ENCODE peak calls at places on chromosomes 11 and 22, in five cellular contexts. One of them, this sample, is unnamed.

GRCh38 chr22:46473896-46474557 is 63.4 kb downstream of the CELSR1 start:
- DNase-seq in B cell: no peak
- DNase-seq in MV-4-11: no peak
- DNase-seq in activated T-cell treated with anti-CD3 and anti-CD28 coated beads, Interleukin-2, amount 50 U/mL, for 72 hours: no peak
- DNase-seq in NCI-H1436: no peak
- DNase-seq in this sample: no peak

GRCh38 chr11:104830080-104830479 is 68.2 kb downstream of the CASP12 start:
- DNase-seq in B cell: no peak
- DNase-seq in MV-4-11: no peak
- DNase-seq in activated T-cell treated with anti-CD3 and anti-CD28 coated beads, Interleukin-2, amount 50 U/mL, for 72 hours: no peak
- DNase-seq in NCI-H1436: no peak
- DNase-seq in this sample: no peak

GRCh38 chr11:926341-926916 is 759 bp downstream of the AP2A2 start:
- DNase-seq in B cell: no peak
- DNase-seq in MV-4-11: no peak
- DNase-seq in activated T-cell treated with anti-CD3 and anti-CD28 coated beads, Interleukin-2, amount 50 U/mL, for 72 hours: no peak
- DNase-seq in NCI-H1436: no peak
- DNase-seq in this sample: no peak

GRCh38 chr11:27672836-27673464 is 27.3 kb downstream of the BDNF start:
- DNase-seq in B cell: no peak
- DNase-seq in MV-4-11: no peak
- DNase-seq in activated T-cell treated with anti-CD3 and anti-CD28 coated beads, Interleukin-2, amount 50 U/mL, for 72 hours: no peak
- DNase-seq in NCI-H1436: peak
- DNase-seq in this sample: no peak

GRCh38 chr11:75352417-75353206 is 1.2 kb upstream of the ARRB1 start:
- DNase-seq in B cell: no peak
- DNase-seq in MV-4-11: peak
- DNase-seq in activated T-cell treated with anti-CD3 and anti-CD28 coated beads, Interleukin-2, amount 50 U/mL, for 72 hours: peak
- DNase-seq in NCI-H1436: no peak
- DNase-seq in this sample: peak

GRCh38 chr11:13463779-13464290 is 813 bp upstream of the BTBD10 start:
- DNase-seq in B cell: no peak
- DNase-seq in MV-4-11: peak
- DNase-seq in activated T-cell treated with anti-CD3 and anti-CD28 coated beads, Interleukin-2, amount 50 U/mL, for 72 hours: no peak
- DNase-seq in NCI-H1436: no peak
- DNase-seq in this sample: no peak

GRCh38 chr22:33515733-33516297 is 404.5 kb downstream of the LARGE1 start:
- DNase-seq in B cell: no peak
- DNase-seq in MV-4-11: no peak
- DNase-seq in activated T-cell treated with anti-CD3 and anti-CD28 coated beads, Interleukin-2, amount 50 U/mL, for 72 hours: no peak
- DNase-seq in NCI-H1436: no peak
- DNase-seq in this sample: peak

GRCh38 chr11:17063171-17064002 is 14.1 kb downstream of the RPS13 start:
- DNase-seq in B cell: peak
- DNase-seq in MV-4-11: peak
- DNase-seq in activated T-cell treated with anti-CD3 and anti-CD28 coated beads, Interleukin-2, amount 50 U/mL, for 72 hours: peak
- DNase-seq in NCI-H1436: peak
- DNase-seq in this sample: no peak

GRCh38 chr11:1233351-1234053 is 10.6 kb downstream of the MUC5B start:
- DNase-seq in B cell: no peak
- DNase-seq in MV-4-11: no peak
- DNase-seq in activated T-cell treated with anti-CD3 and anti-CD28 coated beads, Interleukin-2, amount 50 U/mL, for 72 hours: no peak
- DNase-seq in NCI-H1436: no peak
- DNase-seq in this sample: no peak

GRCh38 chr11:78109011-78109685 is 29.5 kb upstream of the NDUFC2 start:
- DNase-seq in B cell: no peak
- DNase-seq in MV-4-11: peak
- DNase-seq in activated T-cell treated with anti-CD3 and anti-CD28 coated beads, Interleukin-2, amount 50 U/mL, for 72 hours: no peak
- DNase-seq in NCI-H1436: no peak
- DNase-seq in this sample: no peak

GRCh38 chr11:22337571-22338464 is at the start of gene SLC17A6:
- DNase-seq in B cell: no peak
- DNase-seq in MV-4-11: peak
- DNase-seq in activated T-cell treated with anti-CD3 and anti-CD28 coated beads, Interleukin-2, amount 50 U/mL, for 72 hours: peak
- DNase-seq in NCI-H1436: no peak
- DNase-seq in this sample: no peak

GRCh38 chr11:3622521-3622920 is 19.3 kb downstream of the ART5 start:
- DNase-seq in B cell: no peak
- DNase-seq in MV-4-11: no peak
- DNase-seq in activated T-cell treated with anti-CD3 and anti-CD28 coated beads, Interleukin-2, amount 50 U/mL, for 72 hours: no peak
- DNase-seq in NCI-H1436: no peak
- DNase-seq in this sample: no peak

GRCh38 chr11:12171921-12172320 is 61.5 kb downstream of the MICAL2 start:
- DNase-seq in B cell: no peak
- DNase-seq in MV-4-11: no peak
- DNase-seq in activated T-cell treated with anti-CD3 and anti-CD28 coated beads, Interleukin-2, amount 50 U/mL, for 72 hours: no peak
- DNase-seq in NCI-H1436: no peak
- DNase-seq in this sample: no peak

GRCh38 chr11:9095421-9095820 is 4.0 kb upstream of the SCUBE2 start:
- DNase-seq in B cell: no peak
- DNase-seq in MV-4-11: no peak
- DNase-seq in activated T-cell treated with anti-CD3 and anti-CD28 coated beads, Interleukin-2, amount 50 U/mL, for 72 hours: peak
- DNase-seq in NCI-H1436: no peak
- DNase-seq in this sample: no peak

GRCh38 chr11:122253541-122254317 is 137.7 kb upstream of the BLID start:
- DNase-seq in B cell: no peak
- DNase-seq in MV-4-11: peak
- DNase-seq in activated T-cell treated with anti-CD3 and anti-CD28 coated beads, Interleukin-2, amount 50 U/mL, for 72 hours: no peak
- DNase-seq in NCI-H1436: no peak
- DNase-seq in this sample: no peak

GRCh38 chr22:40361100-40361499 is 9.3 kb upstream of the SGSM3 start:
- DNase-seq in B cell: no peak
- DNase-seq in MV-4-11: no peak
- DNase-seq in activated T-cell treated with anti-CD3 and anti-CD28 coated beads, Interleukin-2, amount 50 U/mL, for 72 hours: no peak
- DNase-seq in NCI-H1436: no peak
- DNase-seq in this sample: no peak

GRCh38 chr22:35126993-35127392 is 61.0 kb downstream of the ISX start:
- DNase-seq in B cell: no peak
- DNase-seq in MV-4-11: no peak
- DNase-seq in activated T-cell treated with anti-CD3 and anti-CD28 coated beads, Interleukin-2, amount 50 U/mL, for 72 hours: peak
- DNase-seq in NCI-H1436: no peak
- DNase-seq in this sample: no peak

GRCh38 chr11:109109150-109109549 is 312.8 kb upstream of the C11orf87 start:
- DNase-seq in B cell: no peak
- DNase-seq in MV-4-11: no peak
- DNase-seq in activated T-cell treated with anti-CD3 and anti-CD28 coated beads, Interleukin-2, amount 50 U/mL, for 72 hours: no peak
- DNase-seq in NCI-H1436: no peak
- DNase-seq in this sample: no peak

GRCh38 chr22:46596032-46596441 is 24.1 kb upstream of the GRAMD4 start:
- DNase-seq in B cell: no peak
- DNase-seq in MV-4-11: no peak
- DNase-seq in activated T-cell treated with anti-CD3 and anti-CD28 coated beads, Interleukin-2, amount 50 U/mL, for 72 hours: no peak
- DNase-seq in NCI-H1436: no peak
- DNase-seq in this sample: no peak

GRCh38 chr11:123434262-123434661 is 4.2 kb downstream of the GRAMD1B start:
- DNase-seq in B cell: no peak
- DNase-seq in MV-4-11: no peak
- DNase-seq in activated T-cell treated with anti-CD3 and anti-CD28 coated beads, Interleukin-2, amount 50 U/mL, for 72 hours: peak
- DNase-seq in NCI-H1436: no peak
- DNase-seq in this sample: no peak

GRCh38 chr11:9280655-9281301 is 15.6 kb upstream of the DENND5A start:
- DNase-seq in B cell: peak
- DNase-seq in MV-4-11: peak
- DNase-seq in activated T-cell treated with anti-CD3 and anti-CD28 coated beads, Interleukin-2, amount 50 U/mL, for 72 hours: peak
- DNase-seq in NCI-H1436: no peak
- DNase-seq in this sample: no peak

GRCh38 chr11:67248653-67249052 is 17.6 kb upstream of the GRK2 start:
- DNase-seq in B cell: no peak
- DNase-seq in MV-4-11: no peak
- DNase-seq in activated T-cell treated with anti-CD3 and anti-CD28 coated beads, Interleukin-2, amount 50 U/mL, for 72 hours: no peak
- DNase-seq in NCI-H1436: no peak
- DNase-seq in this sample: no peak

GRCh38 chr11:80455818-80456217 is 1015.0 kb upstream of the TENM4 start:
- DNase-seq in B cell: no peak
- DNase-seq in MV-4-11: no peak
- DNase-seq in activated T-cell treated with anti-CD3 and anti-CD28 coated beads, Interleukin-2, amount 50 U/mL, for 72 hours: no peak
- DNase-seq in NCI-H1436: no peak
- DNase-seq in this sample: no peak

GRCh38 chr11:78312712-78313111 is 104.9 kb downstream of the GAB2 start:
- DNase-seq in B cell: no peak
- DNase-seq in MV-4-11: peak
- DNase-seq in activated T-cell treated with anti-CD3 and anti-CD28 coated beads, Interleukin-2, amount 50 U/mL, for 72 hours: no peak
- DNase-seq in NCI-H1436: no peak
- DNase-seq in this sample: no peak

GRCh38 chr11:64337538-64338249 is 2.3 kb upstream of the CCDC88B start:
- DNase-seq in B cell: no peak
- DNase-seq in MV-4-11: no peak
- DNase-seq in activated T-cell treated with anti-CD3 and anti-CD28 coated beads, Interleukin-2, amount 50 U/mL, for 72 hours: no peak
- DNase-seq in NCI-H1436: no peak
- DNase-seq in this sample: no peak

GRCh38 chr11:14413307-14414072 is 54.5 kb upstream of the RRAS2 start:
- DNase-seq in B cell: no peak
- DNase-seq in MV-4-11: no peak
- DNase-seq in activated T-cell treated with anti-CD3 and anti-CD28 coated beads, Interleukin-2, amount 50 U/mL, for 72 hours: peak
- DNase-seq in NCI-H1436: no peak
- DNase-seq in this sample: no peak

This sample was measured in SHP77 treated with DMSO at 0.1 percent for 48 hours.